ENCODE peak calls at places on chromosome 4, in five cellular contexts. V, U, G, D and I are unnamed samples.

GRCh38 chr4:170990989-170991589 is 822.1 kb upstream of the GALNTL6 start:
- DNase-seq in V (peak), U (no peak), G (peak), D (peak), I (no peak)

GRCh38 chr4:41214158-41215146 is at the start of gene APBB2:
- DNase-seq in V (peak), U (peak), G (peak), D (peak), I (peak)

GRCh38 chr4:117466388-117466787 is 381.0 kb upstream of the TRAM1L1 start:
- DNase-seq in V (no peak), U (no peak), G (no peak), D (no peak), I (no peak)

GRCh38 chr4:152663203-152664066 is 16.4 kb downstream of the TMEM154 start:
- DNase-seq in V (no peak), U (no peak), G (peak), D (no peak), I (no peak)

GRCh38 chr4:76155979-76156378 is 7.8 kb upstream of the NUP54 start:
- DNase-seq in V (no peak), U (no peak), G (no peak), D (no peak), I (no peak)

GRCh38 chr4:797066-797465 is 28.9 kb downstream of the CPLX1 start:
- DNase-seq in V (no peak), U (no peak), G (no peak), D (peak), I (no peak)

GRCh38 chr4:107825072-107825789 is 499 bp downstream of the SGMS2 start:
- DNase-seq in V (no peak), U (peak), G (peak), D (peak), I (no peak)

GRCh38 chr4:126592088-126592487 is 1040.7 kb upstream of the INTU start:
- DNase-seq in V (no peak), U (no peak), G (peak), D (no peak), I (no peak)

GRCh38 chr4:151801547-151802516 is 41.0 kb upstream of the GATB start:
- DNase-seq in V (no peak), U (no peak), G (peak), D (peak), I (no peak)

GRCh38 chr4:78369691-78370090 is 181.9 kb upstream of the ANXA3 start:
- DNase-seq in V (peak), U (no peak), G (no peak), D (no peak), I (no peak)

GRCh38 chr4:120994521-120994920 is 72.0 kb upstream of the PRDM5 start:
- DNase-seq in V (no peak), U (no peak), G (no peak), D (no peak), I (no peak)

GRCh38 chr4:98605216-98605615 is 53.2 kb downstream of the TSPAN5 start:
- DNase-seq in V (no peak), U (no peak), G (no peak), D (no peak), I (no peak)

GRCh38 chr4:145909331-145909730 is 29.3 kb downstream of the ZNF827 start:
- DNase-seq in V (no peak), U (no peak), G (no peak), D (peak), I (peak)

GRCh38 chr4:61200195-61200990 is at the start of gene ADGRL3:
- DNase-seq in V (peak), U (no peak), G (peak), D (peak), I (no peak)

GRCh38 chr4:2927016-2927695 is 36.0 kb downstream of the NOP14 start:
- DNase-seq in V (no peak), U (no peak), G (no peak), D (no peak), I (no peak)

GRCh38 chr4:147509386-147509785 is 28.5 kb downstream of the EDNRA start:
- DNase-seq in V (no peak), U (no peak), G (no peak), D (no peak), I (no peak)

GRCh38 chr4:109434007-109434792 is 585 bp downstream of the SEC24B start:
- DNase-seq in V (no peak), U (no peak), G (peak), D (peak), I (peak)

GRCh38 chr4:31349907-31350306 is 629.7 kb downstream of the PCDH7 start:
- DNase-seq in V (no peak), U (no peak), G (no peak), D (no peak), I (no peak)

GRCh38 chr4:7844247-7844991 is 95.2 kb downstream of the AFAP1 start:
- DNase-seq in V (peak), U (no peak), G (peak), D (peak), I (peak)

GRCh38 chr4:80362578-80363181 is 27.1 kb downstream of the CFAP299 start:
- DNase-seq in V (no peak), U (no peak), G (peak), D (peak), I (no peak)

GRCh38 chr4:101824500-101824899 is 34.0 kb downstream of the BANK1 start:
- DNase-seq in V (no peak), U (no peak), G (no peak), D (no peak), I (no peak)

GRCh38 chr4:158845166-158846041 is 76.6 kb downstream of the FNIP2 start:
- DNase-seq in V (no peak), U (no peak), G (no peak), D (no peak), I (no peak)

GRCh38 chr4:79064806-79065205 is 125.6 kb upstream of the PAQR3 start:
- DNase-seq in V (no peak), U (no peak), G (no peak), D (no peak), I (no peak)

GRCh38 chr4:38967260-38968095 is 64.7 kb downstream of the TMEM156 start:
- DNase-seq in V (no peak), U (no peak), G (peak), D (no peak), I (no peak)

GRCh38 chr4:39367166-39367565 is 1.0 kb upstream of the RFC1 start:
- DNase-seq in V (no peak), U (no peak), G (no peak), D (no peak), I (no peak)

GRCh38 chr4:89363156-89363555 is 55.6 kb upstream of the GPRIN3 start:
- DNase-seq in V (no peak), U (no peak), G (no peak), D (no peak), I (no peak)

GRCh38 chr4:37909690-37910486 is 19.0 kb downstream of the TBC1D1 start:
- DNase-seq in V (no peak), U (no peak), G (no peak), D (no peak), I (no peak)

GRCh38 chr4:143654571-143654970 is 45.9 kb downstream of the FREM3 start:
- DNase-seq in V (no peak), U (no peak), G (no peak), D (no peak), I (no peak)

GRCh38 chr4:100417565-100417964 is 100.3 kb downstream of the EMCN start:
- DNase-seq in V (no peak), U (no peak), G (peak), D (no peak), I (no peak)

GRCh38 chr4:111937368-111937767 is 207.9 kb upstream of the FAM241A start:
- DNase-seq in V (peak), U (no peak), G (peak), D (peak), I (no peak)

GRCh38 chr4:8762951-8763735 is 108.5 kb downstream of the HMX1 start:
- DNase-seq in V (no peak), U (no peak), G (no peak), D (no peak), I (no peak)